ENCODE peak calls at places on chromosomes 4 and X, in eight cellular contexts. One of them, this sample, is unnamed.
A peak's percentile ranks its signal among the peaks of the same experiment; 100 is the strongest.

GRCh38 chr4:177728361-177729152 is 286.3 kb upstream of the AGA start:
- DNase-seq in stomach: no peak
- DNase-seq in GM12878: no peak
- DNase-seq in A549: no peak
- DNase-seq in SK-N-SH: no peak
- DNase-seq in sigmoid colon: no peak
- DNase-seq in suprapubic skin: no peak
- DNase-seq in tibial nerve: no peak
- DNase-seq in this sample: peak; percentile 32

GRCh38 chr4:83781434-83781833 is 245.5 kb downstream of the GPAT3 start:
- DNase-seq in GM12878: no peak
- DNase-seq in stomach: no peak
- DNase-seq in suprapubic skin: no peak
- DNase-seq in tibial nerve: no peak
- DNase-seq in A549: no peak
- DNase-seq in sigmoid colon: no peak
- DNase-seq in SK-N-SH: no peak
- DNase-seq in this sample: no peak

GRCh38 chrX:53682885-53683555 is 3.5 kb downstream of the HUWE1 start:
- DNase-seq in GM12878: no peak
- DNase-seq in SK-N-SH: peak; percentile 47
- DNase-seq in A549: peak; percentile 46
- DNase-seq in tibial nerve: peak; percentile 5
- DNase-seq in suprapubic skin: peak; percentile 67
- DNase-seq in sigmoid colon: peak; percentile 65
- DNase-seq in stomach: no peak
- DNase-seq in this sample: peak; percentile 25

GRCh38 chr4:184384810-184385557 is 89.4 kb downstream of the IRF2 start:
- DNase-seq in A549: no peak
- DNase-seq in stomach: no peak
- DNase-seq in tibial nerve: no peak
- DNase-seq in sigmoid colon: no peak
- DNase-seq in SK-N-SH: no peak
- DNase-seq in GM12878: no peak
- DNase-seq in suprapubic skin: no peak
- DNase-seq in this sample: no peak

GRCh38 chrX:66602381-66602938 is 36.4 kb downstream of the EDA2R start:
- DNase-seq in sigmoid colon: no peak
- DNase-seq in tibial nerve: no peak
- DNase-seq in A549: no peak
- DNase-seq in GM12878: no peak
- DNase-seq in stomach: no peak
- DNase-seq in SK-N-SH: no peak
- DNase-seq in suprapubic skin: no peak
- DNase-seq in this sample: no peak

GRCh38 chrX:110428144-110428543 is 69.5 kb downstream of the RTL9 start:
- DNase-seq in sigmoid colon: no peak
- DNase-seq in A549: no peak
- DNase-seq in stomach: no peak
- DNase-seq in tibial nerve: no peak
- DNase-seq in SK-N-SH: no peak
- DNase-seq in suprapubic skin: no peak
- DNase-seq in GM12878: no peak
- DNase-seq in this sample: no peak

GRCh38 chr4:87058272-87059073 is 123.7 kb downstream of the AFF1 start:
- DNase-seq in stomach: no peak
- DNase-seq in SK-N-SH: no peak
- DNase-seq in suprapubic skin: no peak
- DNase-seq in tibial nerve: no peak
- DNase-seq in GM12878: no peak
- DNase-seq in A549: no peak
- DNase-seq in sigmoid colon: no peak
- DNase-seq in this sample: no peak

GRCh38 chr4:6362243-6362885 is 92.7 kb downstream of the WFS1 start:
- DNase-seq in A549: peak; percentile 8
- DNase-seq in suprapubic skin: no peak
- DNase-seq in SK-N-SH: peak; percentile 58
- DNase-seq in GM12878: no peak
- DNase-seq in tibial nerve: no peak
- DNase-seq in stomach: no peak
- DNase-seq in sigmoid colon: no peak
- DNase-seq in this sample: no peak

GRCh38 chr4:168183717-168184571 is 91.6 kb downstream of the ANXA10 start:
- DNase-seq in sigmoid colon: no peak
- DNase-seq in stomach: no peak
- DNase-seq in suprapubic skin: no peak
- DNase-seq in SK-N-SH: peak; percentile 49
- DNase-seq in GM12878: peak; percentile 12
- DNase-seq in A549: peak; percentile 14
- DNase-seq in tibial nerve: no peak
- DNase-seq in this sample: no peak

GRCh38 chr4:23368081-23368697 is 521.7 kb downstream of the PPARGC1A start:
- DNase-seq in A549: no peak
- DNase-seq in sigmoid colon: no peak
- DNase-seq in SK-N-SH: peak; percentile 9
- DNase-seq in tibial nerve: no peak
- DNase-seq in suprapubic skin: no peak
- DNase-seq in GM12878: no peak
- DNase-seq in stomach: peak; percentile 33
- DNase-seq in this sample: peak; percentile 44

GRCh38 chr4:48315728-48316630 is 25.4 kb upstream of the SLAIN2 start:
- DNase-seq in sigmoid colon: no peak
- DNase-seq in suprapubic skin: no peak
- DNase-seq in SK-N-SH: peak; percentile 60
- DNase-seq in stomach: no peak
- DNase-seq in GM12878: no peak
- DNase-seq in tibial nerve: peak; percentile 24
- DNase-seq in A549: peak; percentile 27
- DNase-seq in this sample: no peak

GRCh38 chr4:165605811-165606210 is 227.0 kb downstream of the CPE start:
- DNase-seq in A549: no peak
- DNase-seq in sigmoid colon: no peak
- DNase-seq in tibial nerve: no peak
- DNase-seq in suprapubic skin: no peak
- DNase-seq in stomach: no peak
- DNase-seq in SK-N-SH: no peak
- DNase-seq in GM12878: no peak
- DNase-seq in this sample: no peak

GRCh38 chrX:11427082-11428033 is 134.1 kb downstream of the AMELX start:
- DNase-seq in GM12878: no peak
- DNase-seq in suprapubic skin: peak; percentile 75
- DNase-seq in A549: no peak
- DNase-seq in SK-N-SH: peak; percentile 26
- DNase-seq in tibial nerve: peak; percentile 29
- DNase-seq in stomach: peak; percentile 43
- DNase-seq in sigmoid colon: peak; percentile 82
- DNase-seq in this sample: peak; percentile 50

GRCh38 chr4:146407669-146408084 is 114.1 kb downstream of the SLC10A7 start:
- DNase-seq in GM12878: no peak
- DNase-seq in SK-N-SH: no peak
- DNase-seq in suprapubic skin: no peak
- DNase-seq in sigmoid colon: no peak
- DNase-seq in A549: no peak
- DNase-seq in stomach: no peak
- DNase-seq in tibial nerve: no peak
- DNase-seq in this sample: no peak

GRCh38 chr4:72786401-72786990 is 217.5 kb upstream of the ADAMTS3 start:
- DNase-seq in suprapubic skin: no peak
- DNase-seq in stomach: no peak
- DNase-seq in sigmoid colon: no peak
- DNase-seq in tibial nerve: no peak
- DNase-seq in A549: no peak
- DNase-seq in GM12878: no peak
- DNase-seq in SK-N-SH: no peak
- DNase-seq in this sample: no peak

GRCh38 chr4:153532636-153533035 is 66.5 kb downstream of the TMEM131L start:
- DNase-seq in SK-N-SH: no peak
- DNase-seq in tibial nerve: no peak
- DNase-seq in suprapubic skin: no peak
- DNase-seq in GM12878: no peak
- DNase-seq in A549: no peak
- DNase-seq in sigmoid colon: no peak
- DNase-seq in stomach: no peak
- DNase-seq in this sample: no peak

GRCh38 chr4:153532227-153532626 is 66.1 kb downstream of the TMEM131L start:
- DNase-seq in sigmoid colon: no peak
- DNase-seq in stomach: no peak
- DNase-seq in tibial nerve: no peak
- DNase-seq in suprapubic skin: no peak
- DNase-seq in SK-N-SH: peak; percentile 48
- DNase-seq in GM12878: no peak
- DNase-seq in A549: no peak
- DNase-seq in this sample: no peak

GRCh38 chr4:153529646-153530045 is 63.5 kb downstream of the TMEM131L start:
- DNase-seq in A549: no peak
- DNase-seq in SK-N-SH: no peak
- DNase-seq in sigmoid colon: no peak
- DNase-seq in tibial nerve: no peak
- DNase-seq in suprapubic skin: no peak
- DNase-seq in GM12878: no peak
- DNase-seq in stomach: no peak
- DNase-seq in this sample: no peak

GRCh38 chr4:153530284-153530995 is 64.3 kb downstream of the TMEM131L start:
- DNase-seq in stomach: no peak
- DNase-seq in A549: no peak
- DNase-seq in sigmoid colon: no peak
- DNase-seq in suprapubic skin: no peak
- DNase-seq in tibial nerve: no peak
- DNase-seq in GM12878: no peak
- DNase-seq in SK-N-SH: no peak
- DNase-seq in this sample: no peak

DNA sequence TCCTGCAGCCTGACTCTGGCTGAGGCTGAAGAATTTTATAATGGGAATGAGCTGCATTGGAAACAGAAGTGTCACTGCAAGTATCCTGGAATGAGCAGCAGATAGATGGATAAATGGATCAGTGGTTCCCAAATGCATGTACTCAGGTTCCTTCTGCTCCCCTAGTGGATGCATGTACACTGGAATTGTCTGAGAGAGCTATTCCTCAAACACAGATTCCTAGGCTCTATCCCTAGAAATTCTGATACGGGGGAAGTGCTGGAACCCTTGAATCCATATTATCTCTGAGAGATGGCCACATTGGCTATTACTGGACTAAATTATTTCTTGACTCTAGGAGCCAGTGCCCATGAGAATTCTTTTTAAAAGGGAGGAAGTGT is 64.8 kb downstream of the TMEM131L start:
- DNase-seq in suprapubic skin: no peak
- DNase-seq in stomach: no peak
- DNase-seq in sigmoid colon: no peak
- DNase-seq in GM12878: no peak
- DNase-seq in SK-N-SH: peak; percentile 31
- DNase-seq in tibial nerve: no peak
- DNase-seq in A549: no peak
- DNase-seq in this sample: no peak
- TF ChIP-seq CTCF in suprapubic skin: no peak
- TF ChIP-seq CTCF in stomach: no peak
- TF ChIP-seq CTCF in sigmoid colon: no peak
- TF ChIP-seq CTCF in GM12878: no peak
- TF ChIP-seq CTCF in SK-N-SH: peak; percentile 26
- TF ChIP-seq CTCF in tibial nerve: no peak
- TF ChIP-seq CTCF in A549: no peak
- TF ChIP-seq CTCF in this sample: no peak

GRCh38 chrX:2485460-2485753 is 15.4 kb downstream of the DHRSX start:
- DNase-seq in tibial nerve: no peak
- DNase-seq in sigmoid colon: no peak
- DNase-seq in suprapubic skin: no peak
- DNase-seq in GM12878: no peak
- DNase-seq in SK-N-SH: no peak
- DNase-seq in A549: no peak
- DNase-seq in stomach: no peak
- DNase-seq in this sample: no peak

GRCh38 chrX:2483398-2483797 is 17.4 kb downstream of the DHRSX start:
- DNase-seq in SK-N-SH: no peak
- DNase-seq in suprapubic skin: no peak
- DNase-seq in GM12878: no peak
- DNase-seq in stomach: no peak
- DNase-seq in tibial nerve: no peak
- DNase-seq in A549: no peak
- DNase-seq in sigmoid colon: no peak
- DNase-seq in this sample: no peak

GRCh38 chrX:2485789-2486345 is 14.9 kb downstream of the DHRSX start:
- DNase-seq in suprapubic skin: no peak
- DNase-seq in GM12878: no peak
- DNase-seq in stomach: no peak
- DNase-seq in sigmoid colon: no peak
- DNase-seq in SK-N-SH: no peak
- DNase-seq in tibial nerve: no peak
- DNase-seq in A549: no peak
- DNase-seq in this sample: no peak

GRCh38 chrX:2484232-2484631 is 16.5 kb downstream of the DHRSX start:
- DNase-seq in GM12878: no peak
- DNase-seq in A549: no peak
- DNase-seq in sigmoid colon: no peak
- DNase-seq in suprapubic skin: peak; percentile 49
- DNase-seq in stomach: no peak
- DNase-seq in SK-N-SH: no peak
- DNase-seq in tibial nerve: no peak
- DNase-seq in this sample: no peak

GRCh38 chrX:2484721-2485459 is 15.9 kb downstream of the DHRSX start:
- DNase-seq in stomach: no peak
- DNase-seq in GM12878: no peak
- DNase-seq in sigmoid colon: peak; percentile 73
- DNase-seq in tibial nerve: peak; percentile 32
- DNase-seq in A549: no peak
- DNase-seq in suprapubic skin: no peak
- DNase-seq in SK-N-SH: no peak
- DNase-seq in this sample: no peak
- H3K4me3 ChIP-seq in stomach: peak overlapping the region; percentile 18
- H3K4me3 ChIP-seq in GM12878: no peak overlapping the region
- H3K4me3 ChIP-seq in sigmoid colon: peak overlapping the region; percentile 26
- H3K4me3 ChIP-seq in tibial nerve: peak overlapping the region; percentile 26
- H3K4me3 ChIP-seq in A549: no peak overlapping the region
- H3K4me3 ChIP-seq in suprapubic skin: peak overlapping the region; percentile 24
- H3K4me3 ChIP-seq in SK-N-SH: no peak overlapping the region
- H3K4me3 ChIP-seq in this sample: no peak overlapping the region

DNA sequence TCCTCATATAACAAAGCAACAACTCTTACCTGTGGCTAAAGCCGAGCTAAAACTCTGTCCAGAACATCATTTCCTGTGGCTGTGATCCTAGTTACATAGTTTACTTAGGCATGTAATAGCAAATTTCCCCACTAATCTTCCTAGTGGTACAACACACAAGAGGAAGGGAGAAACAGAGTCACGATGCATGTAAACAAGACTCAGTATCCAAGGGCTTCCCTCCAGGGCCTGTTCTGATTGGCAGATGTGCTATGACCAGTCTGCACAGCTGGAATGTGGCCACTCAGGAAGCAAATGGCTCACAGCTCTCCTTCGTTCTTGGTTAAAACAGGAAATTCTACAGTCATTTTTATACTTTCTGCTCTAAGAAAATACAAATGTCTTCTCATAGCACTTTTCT is 49.2 kb upstream of the PRSS48 start:
- DNase-seq in A549: no peak
- DNase-seq in suprapubic skin: peak; percentile 78
- DNase-seq in SK-N-SH: no peak
- DNase-seq in tibial nerve: peak; percentile 81
- DNase-seq in GM12878: no peak
- DNase-seq in stomach: no peak
- DNase-seq in sigmoid colon: peak; percentile 85
- DNase-seq in this sample: peak; percentile 18
- TF ChIP-seq EP300 in A549: no peak
- TF ChIP-seq EP300 in suprapubic skin: no peak
- TF ChIP-seq EP300 in SK-N-SH: no peak
- TF ChIP-seq EP300 in tibial nerve: no peak
- TF ChIP-seq EP300 in GM12878: no peak
- TF ChIP-seq EP300 in stomach: no peak
- TF ChIP-seq EP300 in sigmoid colon: no peak
- TF ChIP-seq EP300 in this sample: no peak

GRCh38 chr4:145090370-145090769 is 7.6 kb downstream of the ANAPC10 start:
- DNase-seq in suprapubic skin: no peak
- DNase-seq in stomach: no peak
- DNase-seq in SK-N-SH: no peak
- DNase-seq in GM12878: no peak
- DNase-seq in tibial nerve: no peak
- DNase-seq in A549: no peak
- DNase-seq in sigmoid colon: no peak
- DNase-seq in this sample: no peak
- TF ChIP-seq CTCF in suprapubic skin: no peak
- TF ChIP-seq CTCF in stomach: no peak
- TF ChIP-seq CTCF in SK-N-SH: no peak
- TF ChIP-seq CTCF in GM12878: no peak
- TF ChIP-seq CTCF in tibial nerve: no peak
- TF ChIP-seq CTCF in A549: no peak
- TF ChIP-seq CTCF in sigmoid colon: no peak
- TF ChIP-seq CTCF in this sample: no peak